ENCODE peak calls at places on chromosomes 5 and 9, in five cellular contexts. E is heart left ventricle, G is psoas muscle, K is tibial nerve, V is mesendoderm. P is an unnamed sample.

GRCh38 chr5:78647838-78648358 is 674 bp downstream of the LHFPL2 start:
- DNase-seq in E (peak; percentile 64), G (peak; percentile 85), K (peak; percentile 25), V (peak; percentile 65), P (no peak)

GRCh38 chr9:107336718-107337360 is 53.8 kb downstream of the RAD23B start:
- DNase-seq in E (no peak), G (no peak), K (no peak), V (no peak), P (no peak)

GRCh38 chr9:99859395-99859980 is 37.8 kb downstream of the NR4A3 start:
- DNase-seq in E (no peak), G (no peak), K (no peak), V (peak; percentile 62), P (no peak)

GRCh38 chr9:98558575-98558974 is 150.2 kb downstream of the GABBR2 start:
- DNase-seq in E (no peak), G (no peak), K (no peak), V (no peak), P (no peak)

GRCh38 chr5:54581831-54582548 is 64.4 kb downstream of the SNX18 start:
- DNase-seq in E (no peak), G (no peak), K (peak; percentile 21), V (no peak), P (no peak)

GRCh38 chr9:6086006-6086655 is 70.7 kb upstream of the RANBP6 start:
- DNase-seq in E (no peak), G (no peak), K (no peak), V (no peak), P (no peak)

GRCh38 chr9:124812401-124813016 is 35.6 kb downstream of the OLFML2A start:
- DNase-seq in E (no peak), G (no peak), K (peak; percentile 34), V (peak; percentile 89), P (no peak)

GRCh38 chr5:164184158-164184557 is 678.7 kb downstream of the MAT2B start:
- DNase-seq in E (no peak), G (no peak), K (no peak), V (no peak), P (no peak)

GRCh38 chr9:98808879-98809278 is 1.4 kb downstream of the GALNT12 start:
- DNase-seq in E (no peak), G (no peak), K (no peak), V (no peak), P (no peak)

DNA sequence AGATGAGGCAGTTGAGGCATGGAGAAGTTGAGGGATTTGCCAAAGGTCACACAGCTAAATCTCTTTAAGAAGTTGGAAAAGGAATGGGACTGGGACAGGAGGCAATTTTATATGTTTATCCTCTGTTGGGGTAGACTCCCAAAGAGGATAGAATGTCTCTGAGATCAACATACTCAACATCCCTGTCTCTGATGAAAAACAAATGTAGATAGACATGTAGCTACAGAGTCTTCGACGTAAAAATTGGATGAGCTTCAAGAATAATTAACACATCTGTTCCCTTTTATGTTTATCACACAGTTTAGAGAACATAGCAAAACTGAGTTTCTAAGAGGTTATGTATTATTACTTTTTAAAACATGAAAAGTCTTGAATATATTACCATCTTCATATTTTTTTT is 204.6 kb upstream of the CD180 start:
- DNase-seq in E (no peak), G (no peak), K (no peak), V (no peak), P (no peak)
- H3K4me3 ChIP-seq in E (no peak overlapping the region), G (no peak overlapping the region), K (no peak overlapping the region), V (no peak overlapping the region), P (no peak overlapping the region)

GRCh38 chr9:70412678-70413426 is 1.6 kb downstream of the KLF9 start:
- DNase-seq in E (peak; percentile 93), G (peak; percentile 97), K (peak; percentile 62), V (peak; percentile 22), P (peak; percentile 52)
- H3K27ac ChIP-seq in E (peak overlapping the region; percentile 100), G (peak overlapping the region; percentile 100), K (peak overlapping the region; percentile 100), V (no peak overlapping the region), P (peak overlapping the region; percentile 98)

GRCh38 chr9:69835412-69836080 is 14.9 kb downstream of the CFAP95 start:
- DNase-seq in E (no peak), G (no peak), K (no peak), V (no peak), P (no peak)
- H3K4me3 ChIP-seq in E (no peak overlapping the region), G (no peak overlapping the region), K (no peak overlapping the region), V (no peak overlapping the region), P (no peak overlapping the region)

DNA sequence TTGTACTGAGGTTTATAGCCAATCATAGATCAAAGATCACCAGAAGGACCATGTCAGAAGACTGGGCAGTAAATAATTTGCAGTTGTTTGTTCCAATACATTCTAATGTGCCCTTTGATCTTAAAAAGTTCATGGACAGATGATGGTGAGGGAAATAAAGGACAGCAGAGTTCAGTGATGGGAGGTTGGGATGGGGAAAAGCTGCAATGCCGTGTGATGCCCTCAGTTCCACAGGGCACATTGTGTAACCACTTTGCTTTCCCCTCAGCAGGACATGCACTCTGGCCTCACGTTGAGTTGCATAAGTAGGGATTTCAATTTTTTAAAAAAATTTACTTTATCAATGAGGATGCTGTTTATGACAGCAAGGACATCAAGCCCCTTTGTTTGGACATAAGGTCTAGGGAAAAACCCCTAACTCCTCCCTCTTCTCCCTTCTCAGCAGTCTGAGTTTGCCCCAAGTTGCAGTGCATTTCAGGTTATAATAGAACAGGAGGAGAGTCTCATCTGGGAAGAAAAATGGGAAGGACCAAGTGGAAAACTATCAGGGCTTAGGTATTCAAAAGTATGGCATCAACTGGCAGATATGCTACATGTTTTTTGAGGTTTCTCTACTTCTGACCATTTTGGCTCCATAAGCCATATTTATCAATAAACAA is 83.1 kb upstream of the TMED7 start:
- DNase-seq in E (no peak), G (no peak), K (no peak), V (no peak), P (no peak)
- H3K27ac ChIP-seq in E (no peak overlapping the region), G (no peak overlapping the region), K (no peak overlapping the region), V (no peak overlapping the region), P (no peak overlapping the region)

DNA sequence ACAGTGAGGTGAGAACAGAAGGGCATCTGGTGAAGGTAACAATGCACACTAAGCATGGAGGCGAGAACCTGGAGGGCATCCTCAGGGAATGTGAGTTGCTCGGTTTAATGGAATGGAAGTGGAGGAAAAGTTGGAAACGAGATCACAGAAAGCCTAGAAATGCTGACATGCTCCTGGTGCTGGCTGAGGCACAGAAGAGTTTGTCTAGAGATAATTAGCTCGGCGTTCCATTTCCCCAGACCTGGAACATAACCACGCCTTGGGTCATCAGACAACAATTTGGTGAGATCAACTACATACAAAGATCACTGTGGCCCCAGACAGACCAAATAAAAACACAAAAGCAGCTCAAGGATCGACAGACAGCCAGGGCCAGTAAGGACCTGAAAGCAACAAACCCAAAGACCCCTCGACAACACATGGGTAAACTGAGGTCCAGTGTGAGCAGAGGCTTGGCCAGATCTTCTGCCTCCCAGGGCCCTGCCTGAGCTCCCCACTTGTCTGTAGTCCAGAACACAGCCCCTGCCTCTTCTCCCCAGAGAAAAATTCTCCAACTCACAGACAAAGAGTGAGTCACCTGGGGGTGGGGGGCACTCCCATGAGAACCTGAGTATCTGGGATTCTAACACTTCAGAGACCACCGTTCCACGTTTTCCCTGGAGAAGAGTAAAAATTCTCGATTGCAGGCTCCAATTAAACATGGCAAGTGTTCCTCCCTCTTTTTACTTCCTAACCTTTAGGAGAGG is 52.5 kb downstream of the SHB start:
- DNase-seq in E (no peak), G (no peak), K (no peak), V (peak; percentile 50), P (no peak)
- H3K4me3 ChIP-seq in E (no peak overlapping the region), G (peak overlapping the region; percentile 8), K (no peak overlapping the region), V (no peak overlapping the region), P (no peak overlapping the region)

DNA sequence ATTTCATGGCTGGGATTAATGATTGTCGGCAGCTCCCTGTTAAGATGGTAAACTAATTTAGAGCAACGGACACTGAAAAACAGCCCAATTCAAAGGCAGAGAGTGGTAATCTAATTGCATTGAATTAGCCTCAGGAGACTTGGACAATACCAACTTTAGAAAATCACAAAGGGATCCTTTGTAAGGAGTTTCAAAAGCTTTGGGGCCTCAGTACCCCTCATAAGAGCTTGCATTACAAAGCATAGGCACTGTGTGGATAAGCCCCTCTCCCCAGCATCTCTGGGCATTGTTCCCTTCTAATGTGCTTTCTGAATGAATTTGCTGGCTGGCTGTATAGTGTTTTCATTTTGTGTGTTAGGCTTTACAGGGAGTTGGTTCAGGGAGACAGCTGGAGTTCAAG is 6.7 kb downstream of the GLRA1 start:
- DNase-seq in E (no peak), G (no peak), K (no peak), V (no peak), P (no peak)
- H3K27ac ChIP-seq in E (no peak overlapping the region), G (no peak overlapping the region), K (no peak overlapping the region), V (no peak overlapping the region), P (no peak overlapping the region)

GRCh38 chr9:33105939-33106338 is 29.5 kb upstream of the SMU1 start:
- DNase-seq in E (no peak), G (no peak), K (no peak), V (no peak), P (no peak)

GRCh38 chr9:33107762-33108161 is 31.3 kb upstream of the SMU1 start:
- DNase-seq in E (no peak), G (no peak), K (no peak), V (no peak), P (no peak)

GRCh38 chr9:33106372-33106771 is 29.9 kb upstream of the SMU1 start:
- DNase-seq in E (no peak), G (no peak), K (no peak), V (no peak), P (no peak)

GRCh38 chr9:33108472-33108871 is 32.0 kb upstream of the SMU1 start:
- DNase-seq in E (no peak), G (no peak), K (no peak), V (no peak), P (no peak)

DNA sequence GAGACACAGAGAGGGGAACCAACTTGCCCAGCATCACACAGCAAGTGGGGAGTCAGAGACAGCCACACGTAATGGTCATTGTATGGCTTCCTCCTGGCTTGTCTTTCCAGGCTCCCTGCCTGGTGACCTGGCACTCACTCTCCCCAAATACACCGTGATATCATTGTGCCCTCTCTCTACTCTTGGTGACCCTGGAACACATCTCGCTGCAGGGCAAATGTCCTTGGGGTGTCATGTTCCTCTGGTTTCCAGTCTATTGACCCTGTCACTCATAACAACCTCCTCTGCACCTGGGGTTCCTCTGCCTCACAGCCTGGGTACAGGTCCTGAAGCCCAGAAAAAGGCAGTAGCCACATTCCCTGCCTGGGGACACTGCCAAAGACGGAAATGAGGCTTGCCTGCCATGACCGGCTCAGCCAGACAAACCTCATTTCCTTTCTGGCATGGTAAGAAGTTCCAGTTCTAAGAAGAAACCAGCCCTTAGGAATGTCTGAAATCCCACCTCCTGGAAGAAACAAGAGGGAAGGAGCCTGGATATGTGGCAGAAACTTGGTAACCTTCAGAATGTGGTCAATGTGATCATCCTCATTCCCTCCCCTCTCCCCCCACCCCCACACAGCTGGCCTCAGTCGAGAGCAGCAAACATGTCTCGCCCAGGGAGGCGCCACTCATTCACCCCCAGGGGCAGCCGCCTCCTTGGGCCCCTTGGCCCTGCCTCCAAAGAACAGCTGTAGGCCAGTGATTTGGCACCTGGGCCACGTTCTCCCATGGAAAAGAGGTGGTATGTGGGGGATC is 30.6 kb upstream of the SMU1 start:
- DNase-seq in E (peak; percentile 74), G (peak; percentile 76), K (no peak), V (peak; percentile 65), P (no peak)
- H3K4me3 ChIP-seq in E (no peak overlapping the region), G (no peak overlapping the region), K (no peak overlapping the region), V (no peak overlapping the region), P (no peak overlapping the region)

GRCh38 chr5:32129074-32129598 is 45.0 kb downstream of the GOLPH3 start:
- DNase-seq in E (no peak), G (no peak), K (no peak), V (no peak), P (no peak)
- H3K27ac ChIP-seq in E (no peak overlapping the region), G (no peak overlapping the region), K (no peak overlapping the region), V (no peak overlapping the region), P (no peak overlapping the region)

GRCh38 chr5:125409496-125410351 is 663.3 kb upstream of the ZNF608 start:
- DNase-seq in E (no peak), G (no peak), K (no peak), V (peak; percentile 10), P (no peak)
- H3K4me3 ChIP-seq in E (no peak overlapping the region), G (no peak overlapping the region), K (no peak overlapping the region), V (no peak overlapping the region), P (no peak overlapping the region)